ENCODE peak calls at places on chromosomes 11 and 22, in eight cellular contexts. One of them, this sample, is unnamed.
A peak's percentile ranks its signal among the peaks of the same experiment; 100 is the strongest.

GRCh38 chr11:788009-788640 is 1.8 kb downstream of the CEND1 start:
- DNase-seq in esophagus squamous epithelium: no peak
- DNase-seq in left ventricle myocardium inferior: no peak
- DNase-seq in astrocyte of the cerebellum: no peak
- DNase-seq in psoas muscle: no peak
- DNase-seq in fibroblast of lung: no peak
- DNase-seq in AG10803: no peak
- DNase-seq in adrenal gland: no peak
- DNase-seq in this sample: no peak

GRCh38 chr11:77557553-77557952 is 32.2 kb upstream of the AQP11 start:
- DNase-seq in esophagus squamous epithelium: no peak
- DNase-seq in left ventricle myocardium inferior: no peak
- DNase-seq in astrocyte of the cerebellum: no peak
- DNase-seq in psoas muscle: no peak
- DNase-seq in fibroblast of lung: peak; percentile 21
- DNase-seq in AG10803: no peak
- DNase-seq in adrenal gland: no peak
- DNase-seq in this sample: no peak

GRCh38 chr11:121391914-121392313 is 60.2 kb upstream of the SORL1 start:
- DNase-seq in esophagus squamous epithelium: no peak
- DNase-seq in left ventricle myocardium inferior: no peak
- DNase-seq in astrocyte of the cerebellum: no peak
- DNase-seq in psoas muscle: no peak
- DNase-seq in fibroblast of lung: no peak
- DNase-seq in AG10803: no peak
- DNase-seq in adrenal gland: no peak
- DNase-seq in this sample: no peak

GRCh38 chr11:134476435-134477021 is 64.5 kb upstream of the B3GAT1 start:
- DNase-seq in esophagus squamous epithelium: no peak
- DNase-seq in left ventricle myocardium inferior: no peak
- DNase-seq in astrocyte of the cerebellum: no peak
- DNase-seq in psoas muscle: no peak
- DNase-seq in fibroblast of lung: no peak
- DNase-seq in AG10803: no peak
- DNase-seq in adrenal gland: no peak
- DNase-seq in this sample: no peak

GRCh38 chr11:71268706-71269321 is 16.4 kb upstream of the SHANK2 start:
- DNase-seq in esophagus squamous epithelium: no peak
- DNase-seq in left ventricle myocardium inferior: no peak
- DNase-seq in astrocyte of the cerebellum: no peak
- DNase-seq in psoas muscle: no peak
- DNase-seq in fibroblast of lung: no peak
- DNase-seq in AG10803: no peak
- DNase-seq in adrenal gland: no peak
- DNase-seq in this sample: no peak

GRCh38 chr11:42951266-42951665 is 360.5 kb upstream of the API5 start:
- DNase-seq in esophagus squamous epithelium: no peak
- DNase-seq in left ventricle myocardium inferior: no peak
- DNase-seq in astrocyte of the cerebellum: no peak
- DNase-seq in psoas muscle: no peak
- DNase-seq in fibroblast of lung: no peak
- DNase-seq in AG10803: no peak
- DNase-seq in adrenal gland: peak; percentile 39
- DNase-seq in this sample: no peak

GRCh38 chr11:73262851-73263495 is 9.2 kb upstream of the P2RY6 start:
- DNase-seq in esophagus squamous epithelium: no peak
- DNase-seq in left ventricle myocardium inferior: no peak
- DNase-seq in astrocyte of the cerebellum: no peak
- DNase-seq in psoas muscle: no peak
- DNase-seq in fibroblast of lung: peak; percentile 17
- DNase-seq in AG10803: peak; percentile 51
- DNase-seq in adrenal gland: no peak
- DNase-seq in this sample: no peak

GRCh38 chr11:72125956-72126355 is 9.6 kb upstream of the FOLR3 start:
- DNase-seq in esophagus squamous epithelium: no peak
- DNase-seq in left ventricle myocardium inferior: no peak
- DNase-seq in astrocyte of the cerebellum: no peak
- DNase-seq in psoas muscle: no peak
- DNase-seq in fibroblast of lung: no peak
- DNase-seq in AG10803: no peak
- DNase-seq in adrenal gland: no peak
- DNase-seq in this sample: no peak

GRCh38 chr11:60810583-60810982 is 25.4 kb downstream of the MS4A10 start:
- DNase-seq in esophagus squamous epithelium: no peak
- DNase-seq in left ventricle myocardium inferior: no peak
- DNase-seq in astrocyte of the cerebellum: no peak
- DNase-seq in psoas muscle: no peak
- DNase-seq in fibroblast of lung: no peak
- DNase-seq in AG10803: no peak
- DNase-seq in adrenal gland: no peak
- DNase-seq in this sample: no peak

GRCh38 chr11:74142624-74143023 is 28.2 kb downstream of the C2CD3 start:
- DNase-seq in esophagus squamous epithelium: no peak
- DNase-seq in left ventricle myocardium inferior: no peak
- DNase-seq in astrocyte of the cerebellum: no peak
- DNase-seq in psoas muscle: no peak
- DNase-seq in fibroblast of lung: no peak
- DNase-seq in AG10803: no peak
- DNase-seq in adrenal gland: no peak
- DNase-seq in this sample: no peak

GRCh38 chr11:121035169-121035755 is 11.4 kb downstream of the TBCEL start:
- DNase-seq in esophagus squamous epithelium: no peak
- DNase-seq in left ventricle myocardium inferior: no peak
- DNase-seq in astrocyte of the cerebellum: no peak
- DNase-seq in psoas muscle: no peak
- DNase-seq in fibroblast of lung: no peak
- DNase-seq in AG10803: peak; percentile 37
- DNase-seq in adrenal gland: no peak
- DNase-seq in this sample: no peak

GRCh38 chr11:71342951-71343827 is 90.8 kb upstream of the SHANK2 start:
- DNase-seq in esophagus squamous epithelium: no peak
- DNase-seq in left ventricle myocardium inferior: no peak
- DNase-seq in astrocyte of the cerebellum: no peak
- DNase-seq in psoas muscle: peak; percentile 23
- DNase-seq in fibroblast of lung: peak; percentile 12
- DNase-seq in AG10803: peak; percentile 11
- DNase-seq in adrenal gland: peak; percentile 79
- DNase-seq in this sample: no peak

GRCh38 chr22:40082184-40082583 is 87.4 kb downstream of the FAM83F start:
- DNase-seq in esophagus squamous epithelium: no peak
- DNase-seq in left ventricle myocardium inferior: no peak
- DNase-seq in astrocyte of the cerebellum: no peak
- DNase-seq in psoas muscle: no peak
- DNase-seq in fibroblast of lung: no peak
- DNase-seq in AG10803: no peak
- DNase-seq in adrenal gland: no peak
- DNase-seq in this sample: no peak

GRCh38 chr22:40203568-40203967 is 25.8 kb downstream of the TNRC6B start:
- DNase-seq in esophagus squamous epithelium: no peak
- DNase-seq in left ventricle myocardium inferior: no peak
- DNase-seq in astrocyte of the cerebellum: no peak
- DNase-seq in psoas muscle: no peak
- DNase-seq in fibroblast of lung: peak; percentile 34
- DNase-seq in AG10803: peak; percentile 39
- DNase-seq in adrenal gland: no peak
- DNase-seq in this sample: no peak

GRCh38 chr11:10743354-10744035 is 7.6 kb upstream of the CTR9 start:
- DNase-seq in esophagus squamous epithelium: no peak
- DNase-seq in left ventricle myocardium inferior: no peak
- DNase-seq in astrocyte of the cerebellum: no peak
- DNase-seq in psoas muscle: no peak
- DNase-seq in fibroblast of lung: no peak
- DNase-seq in AG10803: no peak
- DNase-seq in adrenal gland: no peak
- DNase-seq in this sample: no peak

GRCh38 chr11:106585061-106585460 is 433.2 kb downstream of the GUCY1A2 start:
- DNase-seq in esophagus squamous epithelium: no peak
- DNase-seq in left ventricle myocardium inferior: no peak
- DNase-seq in astrocyte of the cerebellum: no peak
- DNase-seq in psoas muscle: no peak
- DNase-seq in fibroblast of lung: peak; percentile 49
- DNase-seq in AG10803: peak; percentile 54
- DNase-seq in adrenal gland: no peak
- DNase-seq in this sample: peak; percentile 1
- TF ChIP-seq CTCF in esophagus squamous epithelium: no peak
- TF ChIP-seq CTCF in left ventricle myocardium inferior: no peak
- TF ChIP-seq CTCF in astrocyte of the cerebellum: peak; percentile 43
- TF ChIP-seq CTCF in psoas muscle: no peak
- TF ChIP-seq CTCF in fibroblast of lung: peak; percentile 42
- TF ChIP-seq CTCF in AG10803: peak; percentile 65
- TF ChIP-seq CTCF in adrenal gland: peak; percentile 28
- TF ChIP-seq CTCF in this sample: peak; percentile 40

DNA sequence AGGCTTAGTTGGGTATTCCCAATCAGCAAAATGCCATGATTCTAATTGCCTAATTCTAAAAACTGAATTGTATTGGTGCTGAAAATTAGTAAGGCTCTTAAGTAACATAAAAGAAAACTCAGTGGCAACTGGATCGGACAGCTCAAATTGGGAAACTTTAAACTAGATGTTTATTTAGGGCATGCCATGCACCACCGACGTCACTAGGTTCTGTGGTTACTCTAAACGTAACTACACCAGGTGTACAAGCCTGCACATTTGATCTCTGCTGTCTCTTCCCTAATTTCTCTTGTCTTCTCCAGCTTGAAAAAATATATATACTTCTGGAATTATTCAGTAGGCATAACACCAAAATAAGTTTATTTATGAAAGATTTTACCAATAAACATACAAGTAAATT is 378.2 kb downstream of the DCDC1 start:
- DNase-seq in esophagus squamous epithelium: no peak
- DNase-seq in left ventricle myocardium inferior: no peak
- DNase-seq in astrocyte of the cerebellum: no peak
- DNase-seq in psoas muscle: no peak
- DNase-seq in fibroblast of lung: no peak
- DNase-seq in AG10803: no peak
- DNase-seq in adrenal gland: no peak
- DNase-seq in this sample: no peak
- H3K4me3 ChIP-seq in esophagus squamous epithelium: no peak overlapping the region
- H3K4me3 ChIP-seq in left ventricle myocardium inferior: no peak overlapping the region
- H3K4me3 ChIP-seq in astrocyte of the cerebellum: no peak overlapping the region
- H3K4me3 ChIP-seq in psoas muscle: no peak overlapping the region
- H3K4me3 ChIP-seq in fibroblast of lung: no peak overlapping the region
- H3K4me3 ChIP-seq in AG10803: no peak overlapping the region
- H3K4me3 ChIP-seq in adrenal gland: no peak overlapping the region
- H3K4me3 ChIP-seq in this sample: no peak overlapping the region

GRCh38 chr11:8338138-8338537 is 74.5 kb upstream of the LMO1 start:
- DNase-seq in esophagus squamous epithelium: no peak
- DNase-seq in left ventricle myocardium inferior: peak; percentile 43
- DNase-seq in astrocyte of the cerebellum: no peak
- DNase-seq in psoas muscle: peak; percentile 41
- DNase-seq in fibroblast of lung: peak; percentile 19
- DNase-seq in AG10803: peak; percentile 17
- DNase-seq in adrenal gland: peak; percentile 66
- DNase-seq in this sample: no peak
- TF ChIP-seq CTCF in esophagus squamous epithelium: no peak
- TF ChIP-seq CTCF in left ventricle myocardium inferior: peak; percentile 72
- TF ChIP-seq CTCF in astrocyte of the cerebellum: peak; percentile 73
- TF ChIP-seq CTCF in psoas muscle: peak; percentile 58
- TF ChIP-seq CTCF in fibroblast of lung: peak; percentile 78
- TF ChIP-seq CTCF in AG10803: peak; percentile 59
- TF ChIP-seq CTCF in adrenal gland: peak; percentile 61
- TF ChIP-seq CTCF in this sample: peak; percentile 77

DNA sequence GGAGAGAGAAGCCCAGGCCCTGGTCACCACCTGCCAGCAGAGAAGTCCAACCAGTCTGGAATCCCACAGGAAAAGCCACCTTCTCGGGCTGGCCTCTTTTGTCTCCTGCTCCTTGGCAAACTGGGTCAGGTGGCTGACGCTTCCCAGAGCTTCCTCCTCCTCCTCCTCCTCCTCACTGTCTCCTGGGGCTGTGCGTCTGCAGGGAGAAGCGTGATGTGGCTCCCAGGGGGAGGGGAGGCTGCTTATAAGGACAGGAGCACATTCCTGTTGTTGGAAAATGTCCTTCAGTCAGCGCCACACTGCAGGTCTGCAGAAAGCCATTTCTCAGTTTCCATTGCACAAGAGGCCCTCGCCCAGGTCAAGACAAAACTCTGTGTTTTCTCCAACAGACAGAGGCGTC is 1316.5 kb downstream of the BRD1 start:
- DNase-seq in esophagus squamous epithelium: no peak
- DNase-seq in left ventricle myocardium inferior: no peak
- DNase-seq in astrocyte of the cerebellum: no peak
- DNase-seq in psoas muscle: no peak
- DNase-seq in fibroblast of lung: no peak
- DNase-seq in AG10803: no peak
- DNase-seq in adrenal gland: no peak
- DNase-seq in this sample: no peak
- H3K4me3 ChIP-seq in esophagus squamous epithelium: no peak overlapping the region
- H3K4me3 ChIP-seq in left ventricle myocardium inferior: no peak overlapping the region
- H3K4me3 ChIP-seq in astrocyte of the cerebellum: no peak overlapping the region
- H3K4me3 ChIP-seq in psoas muscle: no peak overlapping the region
- H3K4me3 ChIP-seq in fibroblast of lung: no peak overlapping the region
- H3K4me3 ChIP-seq in AG10803: no peak overlapping the region
- H3K4me3 ChIP-seq in adrenal gland: no peak overlapping the region
- H3K4me3 ChIP-seq in this sample: no peak overlapping the region

DNA sequence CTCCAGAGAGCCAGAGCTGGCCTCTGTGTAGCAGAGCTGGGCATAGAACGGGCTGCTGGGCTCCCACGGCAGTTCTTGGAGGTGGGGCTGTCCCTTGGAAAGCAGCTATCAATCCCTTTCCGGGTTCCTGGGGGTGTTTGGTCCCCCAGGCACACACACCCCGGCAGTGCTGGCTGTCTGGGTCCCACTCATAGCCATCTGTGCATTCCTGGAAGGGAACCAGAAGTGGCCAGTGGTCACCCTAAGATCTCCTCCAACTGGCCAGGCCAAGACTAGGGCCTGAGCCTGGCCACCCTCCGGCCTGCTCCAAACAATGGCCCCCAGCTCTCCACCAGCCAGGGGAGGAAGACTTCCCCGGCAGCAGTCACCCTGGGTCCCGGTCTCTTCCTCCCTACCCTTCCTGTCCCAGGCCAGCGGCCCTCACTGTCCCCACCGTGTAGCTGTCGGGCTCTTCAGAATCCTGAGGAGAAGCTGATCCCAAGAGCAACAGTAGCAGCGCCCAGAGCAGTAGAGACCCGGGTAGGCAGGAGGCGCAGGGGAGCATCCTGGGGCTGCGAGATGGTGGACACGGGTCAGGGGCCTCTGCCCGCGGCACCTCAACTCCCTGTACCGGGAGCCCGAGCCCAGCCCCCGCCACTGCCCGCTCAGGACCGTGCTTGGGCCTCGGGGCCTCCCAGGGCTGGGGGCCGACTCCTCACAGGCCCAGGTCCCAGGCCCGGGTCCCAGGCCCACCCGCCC is 620 bp downstream of the EFEMP2 start:
- DNase-seq in esophagus squamous epithelium: no peak
- DNase-seq in left ventricle myocardium inferior: peak; percentile 48
- DNase-seq in astrocyte of the cerebellum: no peak
- DNase-seq in psoas muscle: no peak
- DNase-seq in fibroblast of lung: peak; percentile 41
- DNase-seq in AG10803: peak; percentile 39
- DNase-seq in adrenal gland: no peak
- DNase-seq in this sample: no peak
- TF ChIP-seq CTCF in esophagus squamous epithelium: no peak
- TF ChIP-seq CTCF in left ventricle myocardium inferior: peak; percentile 34
- TF ChIP-seq CTCF in astrocyte of the cerebellum: peak; percentile 30
- TF ChIP-seq CTCF in psoas muscle: no peak
- TF ChIP-seq CTCF in fibroblast of lung: peak; percentile 22
- TF ChIP-seq CTCF in AG10803: peak; percentile 23
- TF ChIP-seq CTCF in adrenal gland: no peak
- TF ChIP-seq CTCF in this sample: peak; percentile 40